ENCODE peak calls at places on chromosomes 3 and 15, in five cellular contexts. One of them, this sample, is unnamed. For H4K20me1 and H3K4me1, the result is how much of the 10 kb centered on the place peaks cover.

GRCh38 chr3:44612678-44613077 is 12.2 kb upstream of the ZNF197 start:
- DNase-seq in endothelial cell of umbilical vein: no peak
- DNase-seq in HCT116: no peak
- DNase-seq in astrocyte: no peak
- DNase-seq in SK-N-SH: no peak
- DNase-seq in this sample: no peak

GRCh38 chr3:127691974-127692373 is 19.2 kb downstream of the ABTB1 start:
- DNase-seq in SK-N-SH: no peak
- DNase-seq in HCT116: no peak
- DNase-seq in endothelial cell of umbilical vein: no peak
- DNase-seq in astrocyte: no peak
- DNase-seq in this sample: no peak

GRCh38 chr3:141410408-141410807 is 42.1 kb downstream of the ZBTB38 start:
- DNase-seq in SK-N-SH: no peak
- DNase-seq in endothelial cell of umbilical vein: no peak
- DNase-seq in astrocyte: peak
- DNase-seq in HCT116: no peak
- DNase-seq in this sample: no peak

GRCh38 chr3:54533856-54534255 is 394.0 kb downstream of the LRTM1 start:
- DNase-seq in SK-N-SH: no peak
- DNase-seq in HCT116: no peak
- DNase-seq in endothelial cell of umbilical vein: no peak
- DNase-seq in astrocyte: no peak
- DNase-seq in this sample: no peak

GRCh38 chr3:162492446-162493081 is 996.0 kb downstream of the OTOL1 start:
- DNase-seq in astrocyte: peak
- DNase-seq in HCT116: no peak
- DNase-seq in endothelial cell of umbilical vein: no peak
- DNase-seq in SK-N-SH: no peak
- DNase-seq in this sample: no peak

GRCh38 chr15:83275412-83275811 is 9.1 kb downstream of the BNC1 start:
- DNase-seq in SK-N-SH: no peak
- DNase-seq in astrocyte: peak
- DNase-seq in HCT116: no peak
- DNase-seq in endothelial cell of umbilical vein: no peak
- DNase-seq in this sample: no peak

GRCh38 chr15:89801471-89802205 is 13.0 kb downstream of the ANPEP start:
- DNase-seq in HCT116: no peak
- DNase-seq in astrocyte: no peak
- DNase-seq in endothelial cell of umbilical vein: no peak
- DNase-seq in SK-N-SH: peak
- DNase-seq in this sample: no peak

GRCh38 chr3:98890960-98891910 is 10.3 kb downstream of the DCBLD2 start:
- DNase-seq in SK-N-SH: no peak
- DNase-seq in endothelial cell of umbilical vein: peak
- DNase-seq in astrocyte: peak
- DNase-seq in HCT116: no peak
- DNase-seq in this sample: no peak

GRCh38 chr15:40046721-40047412 is 7.9 kb upstream of the SRP14 start:
- DNase-seq in SK-N-SH: no peak
- DNase-seq in HCT116: no peak
- DNase-seq in astrocyte: peak
- DNase-seq in endothelial cell of umbilical vein: peak
- DNase-seq in this sample: no peak

GRCh38 chr3:171064461-171064860 is 37.9 kb upstream of the SLC2A2 start:
- DNase-seq in astrocyte: peak
- DNase-seq in SK-N-SH: no peak
- DNase-seq in HCT116: no peak
- DNase-seq in endothelial cell of umbilical vein: no peak
- DNase-seq in this sample: no peak

GRCh38 chr3:14780927-14781507 is 37.7 kb upstream of the FGD5 start:
- DNase-seq in SK-N-SH: no peak
- DNase-seq in astrocyte: peak
- DNase-seq in endothelial cell of umbilical vein: peak
- DNase-seq in HCT116: peak
- DNase-seq in this sample: peak

GRCh38 chr15:38541046-38541445 is 23.6 kb downstream of the RASGRP1 start:
- DNase-seq in astrocyte: no peak
- DNase-seq in SK-N-SH: no peak
- DNase-seq in HCT116: no peak
- DNase-seq in endothelial cell of umbilical vein: no peak
- DNase-seq in this sample: no peak

GRCh38 chr3:110846971-110847370 is 224.6 kb upstream of the NECTIN3 start:
- DNase-seq in HCT116: no peak
- DNase-seq in astrocyte: no peak
- DNase-seq in endothelial cell of umbilical vein: no peak
- DNase-seq in SK-N-SH: no peak
- DNase-seq in this sample: no peak

GRCh38 chr3:155292133-155292532 is 1.4 kb downstream of the STRIT1 start:
- DNase-seq in astrocyte: no peak
- DNase-seq in endothelial cell of umbilical vein: no peak
- DNase-seq in SK-N-SH: no peak
- DNase-seq in HCT116: no peak
- DNase-seq in this sample: no peak

GRCh38 chr3:188950832-188951489 is 220.8 kb upstream of the TPRG1 start:
- DNase-seq in astrocyte: peak
- DNase-seq in SK-N-SH: no peak
- DNase-seq in HCT116: peak
- DNase-seq in endothelial cell of umbilical vein: peak
- DNase-seq in this sample: no peak

GRCh38 chr15:73946795-73947370 is 20.6 kb downstream of the LOXL1 start:
- DNase-seq in astrocyte: no peak
- DNase-seq in SK-N-SH: no peak
- DNase-seq in HCT116: no peak
- DNase-seq in endothelial cell of umbilical vein: no peak
- DNase-seq in this sample: no peak

GRCh38 chr3:126133606-126134005 is 46.8 kb downstream of the ALDH1L1 start:
- DNase-seq in HCT116: no peak
- DNase-seq in endothelial cell of umbilical vein: no peak
- DNase-seq in astrocyte: no peak
- DNase-seq in SK-N-SH: no peak
- DNase-seq in this sample: no peak

GRCh38 chr15:69194854-69195253 is 34.4 kb downstream of the GLCE start:
- DNase-seq in astrocyte: peak
- DNase-seq in HCT116: no peak
- DNase-seq in SK-N-SH: no peak
- DNase-seq in endothelial cell of umbilical vein: peak
- DNase-seq in this sample: no peak

GRCh38 chr15:94584833-94585244 is 353.5 kb downstream of the MCTP2 start:
- DNase-seq in HCT116: no peak
- DNase-seq in astrocyte: peak
- DNase-seq in endothelial cell of umbilical vein: peak
- DNase-seq in SK-N-SH: no peak
- DNase-seq in this sample: peak

GRCh38 chr3:45318712-45319111 is 69.7 kb upstream of the LARS2 start:
- DNase-seq in endothelial cell of umbilical vein: no peak
- DNase-seq in HCT116: no peak
- DNase-seq in SK-N-SH: no peak
- DNase-seq in astrocyte: no peak
- DNase-seq in this sample: no peak

GRCh38 chr3:176202652-176203051 is 994.6 kb downstream of the TBL1XR1 start:
- DNase-seq in HCT116: no peak
- DNase-seq in endothelial cell of umbilical vein: no peak
- DNase-seq in astrocyte: no peak
- DNase-seq in SK-N-SH: no peak
- DNase-seq in this sample: no peak

GRCh38 chr15:35019401-35020327 is 31.6 kb upstream of the ZNF770 start:
- DNase-seq in SK-N-SH: no peak
- DNase-seq in HCT116: peak
- DNase-seq in endothelial cell of umbilical vein: no peak
- DNase-seq in astrocyte: peak
- DNase-seq in this sample: no peak

DNA sequence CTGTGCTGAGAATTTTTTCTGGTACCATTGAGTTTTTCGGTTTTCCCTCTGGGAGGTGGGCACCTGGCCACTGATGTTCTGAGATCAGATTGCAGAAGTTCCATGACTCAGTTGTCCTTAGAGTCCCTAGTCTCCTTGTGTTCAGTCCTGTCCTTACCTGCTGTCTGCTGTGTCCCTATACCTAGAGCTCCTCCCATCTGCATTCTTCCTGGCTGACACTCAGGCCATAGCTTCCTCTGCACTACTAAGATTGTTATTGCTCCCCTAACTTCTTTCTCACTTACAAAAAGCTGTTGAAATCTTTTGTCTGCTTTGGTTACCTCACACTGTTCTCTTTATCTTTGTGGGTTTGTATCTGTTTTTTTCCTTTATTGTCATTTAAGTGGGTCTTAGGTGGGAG is 13.2 kb downstream of the USP3 start:
- DNase-seq in astrocyte: no peak
- DNase-seq in HCT116: no peak
- DNase-seq in SK-N-SH: no peak
- DNase-seq in endothelial cell of umbilical vein: no peak
- DNase-seq in this sample: no peak
- H3K4me2 ChIP-seq in astrocyte: no peak
- H3K4me2 ChIP-seq in HCT116: peak
- H3K4me2 ChIP-seq in SK-N-SH: no peak
- H3K4me2 ChIP-seq in endothelial cell of umbilical vein: no peak
- H3K4me2 ChIP-seq in this sample: peak

GRCh38 chr15:100995471-100996430 is 76.6 kb downstream of the LRRK1 start:
- DNase-seq in endothelial cell of umbilical vein: no peak
- DNase-seq in astrocyte: no peak
- DNase-seq in HCT116: no peak
- DNase-seq in SK-N-SH: no peak
- DNase-seq in this sample: no peak
- H4K20me1 ChIP-seq in endothelial cell of umbilical vein: under half
- H4K20me1 ChIP-seq in astrocyte: under half
- H4K20me1 ChIP-seq in HCT116: under half
- H4K20me1 ChIP-seq in SK-N-SH: under half
- H4K20me1 ChIP-seq in this sample: under half

GRCh38 chr3:16385151-16385550 is 120.1 kb downstream of the OXNAD1 start:
- DNase-seq in HCT116: no peak
- DNase-seq in endothelial cell of umbilical vein: no peak
- DNase-seq in astrocyte: no peak
- DNase-seq in SK-N-SH: no peak
- DNase-seq in this sample: no peak
- H3K4me1 ChIP-seq in HCT116: under half
- H3K4me1 ChIP-seq in endothelial cell of umbilical vein: under half
- H3K4me1 ChIP-seq in astrocyte: under half
- H3K4me1 ChIP-seq in SK-N-SH: under half
- H3K4me1 ChIP-seq in this sample: half or more

DNA sequence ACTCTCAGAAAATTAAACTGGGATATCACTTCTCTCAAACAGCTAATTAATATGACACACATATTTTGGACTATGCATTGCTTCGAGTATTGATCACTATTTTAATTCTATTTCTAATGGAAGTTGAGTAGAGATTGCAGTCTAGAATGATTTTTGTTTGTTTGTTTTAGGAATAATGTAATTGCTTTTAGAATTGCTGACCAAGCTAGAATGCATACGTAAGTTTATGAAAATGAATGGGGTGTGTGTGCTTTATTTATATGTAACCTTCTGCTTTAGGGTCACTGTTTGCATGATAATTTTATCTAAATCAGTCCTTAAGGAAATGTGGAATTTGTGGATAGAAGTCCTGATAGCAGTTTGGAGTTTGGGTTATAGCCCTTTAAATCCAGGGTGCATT is 371.4 kb downstream of the NR2F2 start:
- DNase-seq in SK-N-SH: no peak
- DNase-seq in astrocyte: no peak
- DNase-seq in endothelial cell of umbilical vein: no peak
- DNase-seq in HCT116: no peak
- DNase-seq in this sample: no peak
- H3K4me2 ChIP-seq in SK-N-SH: no peak
- H3K4me2 ChIP-seq in astrocyte: no peak
- H3K4me2 ChIP-seq in endothelial cell of umbilical vein: no peak
- H3K4me2 ChIP-seq in HCT116: no peak
- H3K4me2 ChIP-seq in this sample: no peak

DNA sequence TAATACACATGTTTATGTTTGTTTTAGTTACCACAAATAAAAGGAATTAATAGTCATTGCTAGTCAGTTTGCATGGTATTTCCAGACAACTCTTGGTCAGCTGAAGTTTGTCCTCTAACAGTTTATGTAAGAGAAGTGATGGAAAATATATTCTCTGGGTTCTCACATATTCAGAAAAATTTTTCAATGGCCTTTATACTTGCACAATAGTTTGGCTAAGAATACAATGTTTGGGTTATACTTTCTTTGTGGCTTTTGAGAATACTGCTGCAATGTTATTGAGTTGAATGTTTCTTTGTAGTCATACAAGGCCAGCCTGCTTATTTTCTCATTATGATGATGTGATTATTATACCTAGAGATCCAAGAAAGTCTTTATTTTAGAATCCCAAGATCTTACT is 133.9 kb downstream of the RAP2B start:
- DNase-seq in HCT116: no peak
- DNase-seq in endothelial cell of umbilical vein: no peak
- DNase-seq in SK-N-SH: no peak
- DNase-seq in astrocyte: peak
- DNase-seq in this sample: no peak
- H4K20me1 ChIP-seq in HCT116: under half
- H4K20me1 ChIP-seq in endothelial cell of umbilical vein: under half
- H4K20me1 ChIP-seq in SK-N-SH: under half
- H4K20me1 ChIP-seq in astrocyte: under half
- H4K20me1 ChIP-seq in this sample: under half

GRCh38 chr3:58047806-58048205 is 39.6 kb downstream of the FLNB start:
- DNase-seq in endothelial cell of umbilical vein: peak
- DNase-seq in SK-N-SH: no peak
- DNase-seq in HCT116: no peak
- DNase-seq in astrocyte: peak
- DNase-seq in this sample: no peak
- H3K4me1 ChIP-seq in endothelial cell of umbilical vein: half or more
- H3K4me1 ChIP-seq in SK-N-SH: under half
- H3K4me1 ChIP-seq in HCT116: half or more
- H3K4me1 ChIP-seq in astrocyte: half or more
- H3K4me1 ChIP-seq in this sample: under half

GRCh38 chr3:64318001-64318400 is 92.7 kb upstream of the PRICKLE2 start:
- DNase-seq in SK-N-SH: no peak
- DNase-seq in HCT116: no peak
- DNase-seq in endothelial cell of umbilical vein: no peak
- DNase-seq in astrocyte: peak
- DNase-seq in this sample: no peak

GRCh38 chr3:64318670-64319271 is 93.5 kb upstream of the PRICKLE2 start:
- DNase-seq in astrocyte: no peak
- DNase-seq in SK-N-SH: no peak
- DNase-seq in HCT116: no peak
- DNase-seq in endothelial cell of umbilical vein: no peak
- DNase-seq in this sample: no peak

GRCh38 chr3:64319391-64319790 is 94.1 kb upstream of the PRICKLE2 start:
- DNase-seq in SK-N-SH: no peak
- DNase-seq in astrocyte: no peak
- DNase-seq in HCT116: no peak
- DNase-seq in endothelial cell of umbilical vein: no peak
- DNase-seq in this sample: no peak

GRCh38 chr3:64316971-64317370 is 91.7 kb upstream of the PRICKLE2 start:
- DNase-seq in SK-N-SH: no peak
- DNase-seq in endothelial cell of umbilical vein: no peak
- DNase-seq in HCT116: no peak
- DNase-seq in astrocyte: peak
- DNase-seq in this sample: no peak

DNA sequence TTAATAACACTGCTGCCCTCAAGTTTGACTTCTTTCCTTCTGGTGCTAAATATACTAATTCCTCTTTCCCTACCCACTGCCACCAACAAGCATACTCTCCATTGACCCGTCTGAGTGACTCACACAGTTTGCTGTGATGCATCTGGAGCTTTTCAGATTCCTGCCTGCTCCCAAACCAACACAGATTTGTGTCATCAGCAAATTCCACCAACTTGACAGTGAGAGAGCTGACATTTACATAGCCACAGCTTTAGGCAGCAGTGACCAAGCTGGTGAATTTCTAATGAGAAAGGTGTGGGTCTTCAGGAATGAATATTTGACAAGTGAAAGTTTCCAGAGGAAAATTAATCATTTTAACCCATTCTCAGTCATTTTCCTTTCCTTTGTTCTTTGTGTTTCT is 96.5 kb upstream of the PRICKLE2 start:
- DNase-seq in HCT116: no peak
- DNase-seq in SK-N-SH: no peak
- DNase-seq in endothelial cell of umbilical vein: no peak
- DNase-seq in astrocyte: peak
- DNase-seq in this sample: no peak
- H3K4me2 ChIP-seq in HCT116: no peak
- H3K4me2 ChIP-seq in SK-N-SH: no peak
- H3K4me2 ChIP-seq in endothelial cell of umbilical vein: no peak
- H3K4me2 ChIP-seq in astrocyte: peak
- H3K4me2 ChIP-seq in this sample: no peak

This sample was measured in OCI-LY7.